ENCODE peak calls at places on chromosomes 5 and 9, in eight cellular contexts. One of them, this sample, is unnamed.

GRCh38 chr5:67648201-67648671 is 451.6 kb upstream of the CD180 start:
- DNase-seq in HepG2: no peak
- DNase-seq in HCT116: no peak
- DNase-seq in prostate gland: peak
- DNase-seq in stomach: peak
- DNase-seq in body of pancreas: peak
- DNase-seq in NB4: no peak
- DNase-seq in IMR-90: no peak
- DNase-seq in this sample: no peak

GRCh38 chr9:4324513-4324912 is 24.6 kb upstream of the GLIS3 start:
- DNase-seq in HepG2: no peak
- DNase-seq in HCT116: no peak
- DNase-seq in prostate gland: no peak
- DNase-seq in stomach: no peak
- DNase-seq in body of pancreas: no peak
- DNase-seq in NB4: no peak
- DNase-seq in IMR-90: peak
- DNase-seq in this sample: no peak

GRCh38 chr5:90191352-90192045 is 218.1 kb downstream of the CETN3 start:
- DNase-seq in HepG2: no peak
- DNase-seq in HCT116: no peak
- DNase-seq in prostate gland: no peak
- DNase-seq in stomach: no peak
- DNase-seq in body of pancreas: no peak
- DNase-seq in NB4: no peak
- DNase-seq in IMR-90: no peak
- DNase-seq in this sample: no peak

GRCh38 chr5:159337291-159337974 is 7.1 kb upstream of the IL12B start:
- DNase-seq in HepG2: no peak
- DNase-seq in HCT116: no peak
- DNase-seq in prostate gland: no peak
- DNase-seq in stomach: no peak
- DNase-seq in body of pancreas: no peak
- DNase-seq in NB4: peak
- DNase-seq in IMR-90: peak
- DNase-seq in this sample: peak

GRCh38 chr5:173056783-173057061 is 570 bp downstream of the CREBRF start:
- DNase-seq in HepG2: no peak
- DNase-seq in HCT116: no peak
- DNase-seq in prostate gland: no peak
- DNase-seq in stomach: no peak
- DNase-seq in body of pancreas: no peak
- DNase-seq in NB4: no peak
- DNase-seq in IMR-90: no peak
- DNase-seq in this sample: peak

GRCh38 chr9:123769723-123770122 is 160.2 kb downstream of the DENND1A start:
- DNase-seq in HepG2: no peak
- DNase-seq in HCT116: no peak
- DNase-seq in prostate gland: no peak
- DNase-seq in stomach: no peak
- DNase-seq in body of pancreas: no peak
- DNase-seq in NB4: no peak
- DNase-seq in IMR-90: no peak
- DNase-seq in this sample: no peak

GRCh38 chr5:149166128-149166527 is 24.8 kb downstream of the ABLIM3 start:
- DNase-seq in HepG2: no peak
- DNase-seq in HCT116: no peak
- DNase-seq in prostate gland: no peak
- DNase-seq in stomach: no peak
- DNase-seq in body of pancreas: no peak
- DNase-seq in NB4: no peak
- DNase-seq in IMR-90: peak
- DNase-seq in this sample: no peak

GRCh38 chr5:1555808-1556681 is 32.3 kb upstream of the LPCAT1 start:
- DNase-seq in HepG2: no peak
- DNase-seq in HCT116: no peak
- DNase-seq in prostate gland: no peak
- DNase-seq in stomach: no peak
- DNase-seq in body of pancreas: no peak
- DNase-seq in NB4: no peak
- DNase-seq in IMR-90: no peak
- DNase-seq in this sample: no peak

GRCh38 chr5:67451640-67452279 is 255.2 kb upstream of the CD180 start:
- DNase-seq in HepG2: no peak
- DNase-seq in HCT116: no peak
- DNase-seq in prostate gland: no peak
- DNase-seq in stomach: no peak
- DNase-seq in body of pancreas: no peak
- DNase-seq in NB4: no peak
- DNase-seq in IMR-90: no peak
- DNase-seq in this sample: no peak

GRCh38 chr5:91166040-91166807 is 216.9 kb downstream of the ARRDC3 start:
- DNase-seq in HepG2: no peak
- DNase-seq in HCT116: no peak
- DNase-seq in prostate gland: no peak
- DNase-seq in stomach: no peak
- DNase-seq in body of pancreas: no peak
- DNase-seq in NB4: no peak
- DNase-seq in IMR-90: peak
- DNase-seq in this sample: no peak

GRCh38 chr5:76406014-76406413 is 2.9 kb downstream of the IQGAP2 start:
- DNase-seq in HepG2: no peak
- DNase-seq in HCT116: no peak
- DNase-seq in prostate gland: no peak
- DNase-seq in stomach: no peak
- DNase-seq in body of pancreas: no peak
- DNase-seq in NB4: peak
- DNase-seq in IMR-90: no peak
- DNase-seq in this sample: no peak

GRCh38 chr5:10701567-10702039 is 59.4 kb downstream of the DAP start:
- DNase-seq in HepG2: peak
- DNase-seq in HCT116: no peak
- DNase-seq in prostate gland: peak
- DNase-seq in stomach: no peak
- DNase-seq in body of pancreas: no peak
- DNase-seq in NB4: peak
- DNase-seq in IMR-90: peak
- DNase-seq in this sample: no peak

GRCh38 chr9:89606049-89606481 is 1.3 kb downstream of the GADD45G start:
- DNase-seq in HepG2: peak
- DNase-seq in HCT116: no peak
- DNase-seq in prostate gland: peak
- DNase-seq in stomach: peak
- DNase-seq in body of pancreas: peak
- DNase-seq in NB4: peak
- DNase-seq in IMR-90: peak
- DNase-seq in this sample: peak

GRCh38 chr9:93278164-93278563 is 94.2 kb downstream of the WNK2 start:
- DNase-seq in HepG2: no peak
- DNase-seq in HCT116: no peak
- DNase-seq in prostate gland: no peak
- DNase-seq in stomach: no peak
- DNase-seq in body of pancreas: no peak
- DNase-seq in NB4: no peak
- DNase-seq in IMR-90: no peak
- DNase-seq in this sample: no peak

GRCh38 chr5:33894566-33894965 is 2.8 kb upstream of the ADAMTS12 start:
- DNase-seq in HepG2: no peak
- DNase-seq in HCT116: no peak
- DNase-seq in prostate gland: no peak
- DNase-seq in stomach: no peak
- DNase-seq in body of pancreas: no peak
- DNase-seq in NB4: no peak
- DNase-seq in IMR-90: peak
- DNase-seq in this sample: peak

GRCh38 chr9:107137495-107138202 is 145.4 kb upstream of the RAD23B start:
- DNase-seq in HepG2: peak
- DNase-seq in HCT116: peak
- DNase-seq in prostate gland: no peak
- DNase-seq in stomach: no peak
- DNase-seq in body of pancreas: no peak
- DNase-seq in NB4: peak
- DNase-seq in IMR-90: peak
- DNase-seq in this sample: peak

GRCh38 chr9:93028448-93029006 is 30.0 kb upstream of the SUSD3 start:
- DNase-seq in HepG2: no peak
- DNase-seq in HCT116: no peak
- DNase-seq in prostate gland: no peak
- DNase-seq in stomach: no peak
- DNase-seq in body of pancreas: no peak
- DNase-seq in NB4: peak
- DNase-seq in IMR-90: no peak
- DNase-seq in this sample: no peak

GRCh38 chr5:154087260-154087659 is 48.5 kb downstream of the MFAP3 start:
- DNase-seq in HepG2: no peak
- DNase-seq in HCT116: no peak
- DNase-seq in prostate gland: no peak
- DNase-seq in stomach: no peak
- DNase-seq in body of pancreas: no peak
- DNase-seq in NB4: peak
- DNase-seq in IMR-90: no peak
- DNase-seq in this sample: peak

GRCh38 chr5:78640622-78641021 is 8.0 kb downstream of the LHFPL2 start:
- DNase-seq in HepG2: peak
- DNase-seq in HCT116: no peak
- DNase-seq in prostate gland: no peak
- DNase-seq in stomach: no peak
- DNase-seq in body of pancreas: no peak
- DNase-seq in NB4: no peak
- DNase-seq in IMR-90: peak
- DNase-seq in this sample: peak

DNA sequence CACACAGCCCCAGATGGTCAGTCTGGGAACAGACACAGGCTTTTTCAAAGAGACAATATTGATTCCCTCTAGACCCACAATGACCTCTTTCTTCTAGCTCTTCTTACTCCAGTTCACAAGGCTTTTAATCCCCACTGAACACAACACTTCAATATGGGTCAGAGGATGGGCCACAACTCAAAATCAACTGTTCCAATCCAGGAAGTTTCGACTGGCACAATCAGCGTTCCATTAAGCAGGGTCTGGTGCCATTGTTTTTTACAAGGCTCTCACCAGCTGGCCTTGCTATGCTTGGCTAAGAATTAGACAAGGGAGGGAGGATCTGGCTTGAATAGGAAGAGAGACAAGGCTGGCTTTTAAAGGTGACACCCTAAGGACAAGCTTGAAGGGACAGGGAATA is 199.4 kb upstream of the SLC24A2 start:
- DNase-seq in HepG2: no peak
- DNase-seq in HCT116: no peak
- DNase-seq in prostate gland: no peak
- DNase-seq in stomach: no peak
- DNase-seq in body of pancreas: no peak
- DNase-seq in NB4: no peak
- DNase-seq in IMR-90: no peak
- DNase-seq in this sample: no peak
- TF ChIP-seq POLR2A in HepG2: no peak
- TF ChIP-seq POLR2A in HCT116: no peak
- TF ChIP-seq POLR2A in prostate gland: no peak
- TF ChIP-seq POLR2A in stomach: no peak
- TF ChIP-seq POLR2A in body of pancreas: no peak
- TF ChIP-seq POLR2A in NB4: no peak
- TF ChIP-seq POLR2A in IMR-90: no peak
- TF ChIP-seq POLR2A in this sample: no peak

GRCh38 chr5:98773464-98774191 is at the start of gene RGMB:
- DNase-seq in HepG2: peak
- DNase-seq in HCT116: peak
- DNase-seq in prostate gland: peak
- DNase-seq in stomach: peak
- DNase-seq in body of pancreas: peak
- DNase-seq in NB4: peak
- DNase-seq in IMR-90: peak
- DNase-seq in this sample: peak
- TF ChIP-seq POLR2A in HepG2: peak
- TF ChIP-seq POLR2A in HCT116: peak
- TF ChIP-seq POLR2A in prostate gland: peak
- TF ChIP-seq POLR2A in stomach: no peak
- TF ChIP-seq POLR2A in body of pancreas: peak
- TF ChIP-seq POLR2A in NB4: no peak
- TF ChIP-seq POLR2A in IMR-90: peak
- TF ChIP-seq POLR2A in this sample: peak

GRCh38 chr9:99360026-99360425 is 137.9 kb downstream of the SEC61B start:
- DNase-seq in HepG2: no peak
- DNase-seq in HCT116: no peak
- DNase-seq in prostate gland: no peak
- DNase-seq in stomach: no peak
- DNase-seq in body of pancreas: no peak
- DNase-seq in NB4: no peak
- DNase-seq in IMR-90: no peak
- DNase-seq in this sample: no peak
- TF ChIP-seq POLR2A in HepG2: no peak
- TF ChIP-seq POLR2A in HCT116: no peak
- TF ChIP-seq POLR2A in prostate gland: no peak
- TF ChIP-seq POLR2A in stomach: no peak
- TF ChIP-seq POLR2A in body of pancreas: no peak
- TF ChIP-seq POLR2A in NB4: no peak
- TF ChIP-seq POLR2A in IMR-90: no peak
- TF ChIP-seq POLR2A in this sample: no peak

DNA sequence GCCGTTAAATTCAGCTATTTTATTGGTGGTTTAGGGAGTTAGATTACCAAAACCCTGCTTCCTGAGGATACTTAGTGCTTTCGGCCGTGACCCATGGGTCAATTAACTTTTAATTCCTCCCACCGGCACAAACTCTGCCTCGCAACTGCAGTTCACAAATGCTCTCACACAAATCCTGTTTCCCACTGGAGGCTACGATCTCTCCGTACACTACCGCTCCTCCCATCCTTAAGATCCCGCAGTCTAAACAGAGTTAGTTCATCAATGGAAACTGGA is 440 bp upstream of the NAIF1 start:
- DNase-seq in HepG2: no peak
- DNase-seq in HCT116: no peak
- DNase-seq in prostate gland: no peak
- DNase-seq in stomach: no peak
- DNase-seq in body of pancreas: no peak
- DNase-seq in NB4: no peak
- DNase-seq in IMR-90: no peak
- DNase-seq in this sample: no peak
- TF ChIP-seq POLR2A in HepG2: peak
- TF ChIP-seq POLR2A in HCT116: peak
- TF ChIP-seq POLR2A in prostate gland: no peak
- TF ChIP-seq POLR2A in stomach: no peak
- TF ChIP-seq POLR2A in body of pancreas: no peak
- TF ChIP-seq POLR2A in NB4: no peak
- TF ChIP-seq POLR2A in IMR-90: peak
- TF ChIP-seq POLR2A in this sample: peak

GRCh38 chr5:95446560-95447221 is 55.5 kb downstream of the FAM81B start:
- DNase-seq in HepG2: no peak
- DNase-seq in HCT116: no peak
- DNase-seq in prostate gland: no peak
- DNase-seq in stomach: no peak
- DNase-seq in body of pancreas: no peak
- DNase-seq in NB4: peak
- DNase-seq in IMR-90: peak
- DNase-seq in this sample: no peak
- TF ChIP-seq POLR2A in HepG2: no peak
- TF ChIP-seq POLR2A in HCT116: no peak
- TF ChIP-seq POLR2A in prostate gland: no peak
- TF ChIP-seq POLR2A in stomach: no peak
- TF ChIP-seq POLR2A in body of pancreas: no peak
- TF ChIP-seq POLR2A in NB4: no peak
- TF ChIP-seq POLR2A in IMR-90: no peak
- TF ChIP-seq POLR2A in this sample: no peak

GRCh38 chr9:128213746-128214497 is 10.7 kb downstream of the DNM1 start:
- DNase-seq in HepG2: no peak
- DNase-seq in HCT116: no peak
- DNase-seq in prostate gland: no peak
- DNase-seq in stomach: no peak
- DNase-seq in body of pancreas: peak
- DNase-seq in NB4: no peak
- DNase-seq in IMR-90: no peak
- DNase-seq in this sample: no peak
- TF ChIP-seq POLR2A in HepG2: no peak
- TF ChIP-seq POLR2A in HCT116: no peak
- TF ChIP-seq POLR2A in prostate gland: no peak
- TF ChIP-seq POLR2A in stomach: no peak
- TF ChIP-seq POLR2A in body of pancreas: no peak
- TF ChIP-seq POLR2A in NB4: no peak
- TF ChIP-seq POLR2A in IMR-90: no peak
- TF ChIP-seq POLR2A in this sample: no peak

This sample was measured in H54.